ENCODE peak calls at places on chromosomes 4 and X, in six cellular contexts. One of them, this sample, is unnamed.
A peak's percentile ranks its signal among the peaks of the same experiment; 100 is the strongest.

GRCh38 chr4:8469550-8469949 is 29.0 kb downstream of the TRMT44 start:
- DNase-seq in NCI-H1694 treated with DMSO at 0.1 percent for 48 hours: no peak
- DNase-seq in effector memory CD4-positive, alpha-beta T cell: no peak
- DNase-seq in EL: no peak
- DNase-seq in Jurkat, Clone E6-1: no peak
- DNase-seq in AG09309: no peak
- DNase-seq in this sample: no peak

GRCh38 chr4:164304861-164305260 is 449.1 kb upstream of the SMIM31 start:
- DNase-seq in NCI-H1694 treated with DMSO at 0.1 percent for 48 hours: no peak
- DNase-seq in effector memory CD4-positive, alpha-beta T cell: no peak
- DNase-seq in EL: no peak
- DNase-seq in Jurkat, Clone E6-1: no peak
- DNase-seq in AG09309: no peak
- DNase-seq in this sample: no peak

GRCh38 chr4:140807491-140808257 is 51.5 kb upstream of the TBC1D9 start:
- DNase-seq in NCI-H1694 treated with DMSO at 0.1 percent for 48 hours: peak; percentile 17
- DNase-seq in effector memory CD4-positive, alpha-beta T cell: no peak
- DNase-seq in EL: peak; percentile 27
- DNase-seq in Jurkat, Clone E6-1: no peak
- DNase-seq in AG09309: no peak
- DNase-seq in this sample: peak; percentile 30

GRCh38 chr4:67220848-67221247 is 324.5 kb downstream of the CENPC start:
- DNase-seq in NCI-H1694 treated with DMSO at 0.1 percent for 48 hours: no peak
- DNase-seq in effector memory CD4-positive, alpha-beta T cell: no peak
- DNase-seq in EL: no peak
- DNase-seq in Jurkat, Clone E6-1: no peak
- DNase-seq in AG09309: no peak
- DNase-seq in this sample: no peak

GRCh38 chr4:82666970-82667665 is 105.3 kb upstream of the TMEM150C start:
- DNase-seq in NCI-H1694 treated with DMSO at 0.1 percent for 48 hours: no peak
- DNase-seq in effector memory CD4-positive, alpha-beta T cell: no peak
- DNase-seq in EL: no peak
- DNase-seq in Jurkat, Clone E6-1: no peak
- DNase-seq in AG09309: no peak
- DNase-seq in this sample: no peak

GRCh38 chrX:106874075-106874474 is 29.1 kb downstream of the RIPPLY1 start:
- DNase-seq in NCI-H1694 treated with DMSO at 0.1 percent for 48 hours: peak; percentile 9
- DNase-seq in effector memory CD4-positive, alpha-beta T cell: no peak
- DNase-seq in EL: peak; percentile 19
- DNase-seq in Jurkat, Clone E6-1: peak; percentile 14
- DNase-seq in AG09309: no peak
- DNase-seq in this sample: peak; percentile 26

GRCh38 chrX:129984196-129984962 is 1.9 kb downstream of the BCORL1 start:
- DNase-seq in NCI-H1694 treated with DMSO at 0.1 percent for 48 hours: peak; percentile 6
- DNase-seq in effector memory CD4-positive, alpha-beta T cell: peak; percentile 42
- DNase-seq in EL: peak; percentile 28
- DNase-seq in Jurkat, Clone E6-1: no peak
- DNase-seq in AG09309: no peak
- DNase-seq in this sample: peak; percentile 75

GRCh38 chr4:183657564-183657963 is 1.4 kb downstream of the RWDD4 start:
- DNase-seq in NCI-H1694 treated with DMSO at 0.1 percent for 48 hours: no peak
- DNase-seq in effector memory CD4-positive, alpha-beta T cell: no peak
- DNase-seq in EL: peak; percentile 20
- DNase-seq in Jurkat, Clone E6-1: no peak
- DNase-seq in AG09309: no peak
- DNase-seq in this sample: no peak

GRCh38 chr4:62490635-62491034 is 1290.5 kb downstream of the ADGRL3 start:
- DNase-seq in NCI-H1694 treated with DMSO at 0.1 percent for 48 hours: no peak
- DNase-seq in effector memory CD4-positive, alpha-beta T cell: no peak
- DNase-seq in EL: no peak
- DNase-seq in Jurkat, Clone E6-1: no peak
- DNase-seq in AG09309: no peak
- DNase-seq in this sample: no peak

GRCh38 chr4:186258216-186258811 is 7.7 kb upstream of the F11 start:
- DNase-seq in NCI-H1694 treated with DMSO at 0.1 percent for 48 hours: no peak
- DNase-seq in effector memory CD4-positive, alpha-beta T cell: no peak
- DNase-seq in EL: no peak
- DNase-seq in Jurkat, Clone E6-1: no peak
- DNase-seq in AG09309: no peak
- DNase-seq in this sample: no peak

GRCh38 chr4:4697584-4697983 is 155.7 kb upstream of the STX18 start:
- DNase-seq in NCI-H1694 treated with DMSO at 0.1 percent for 48 hours: no peak
- DNase-seq in effector memory CD4-positive, alpha-beta T cell: no peak
- DNase-seq in EL: no peak
- DNase-seq in Jurkat, Clone E6-1: no peak
- DNase-seq in AG09309: no peak
- DNase-seq in this sample: no peak

GRCh38 chr4:183438458-183439113 is 5.8 kb upstream of the CDKN2AIP start:
- DNase-seq in NCI-H1694 treated with DMSO at 0.1 percent for 48 hours: no peak
- DNase-seq in effector memory CD4-positive, alpha-beta T cell: no peak
- DNase-seq in EL: peak; percentile 72
- DNase-seq in Jurkat, Clone E6-1: no peak
- DNase-seq in AG09309: no peak
- DNase-seq in this sample: no peak

GRCh38 chrX:82141942-82142341 is 940.0 kb downstream of the SH3BGRL start:
- DNase-seq in NCI-H1694 treated with DMSO at 0.1 percent for 48 hours: no peak
- DNase-seq in effector memory CD4-positive, alpha-beta T cell: peak; percentile 3
- DNase-seq in EL: no peak
- DNase-seq in Jurkat, Clone E6-1: peak; percentile 93
- DNase-seq in AG09309: no peak
- DNase-seq in this sample: no peak

GRCh38 chr4:41814565-41814964 is 66.0 kb upstream of the PHOX2B start:
- DNase-seq in NCI-H1694 treated with DMSO at 0.1 percent for 48 hours: no peak
- DNase-seq in effector memory CD4-positive, alpha-beta T cell: no peak
- DNase-seq in EL: peak; percentile 19
- DNase-seq in Jurkat, Clone E6-1: no peak
- DNase-seq in AG09309: peak; percentile 10
- DNase-seq in this sample: no peak